ENCODE peak calls at places on chromosomes 13 and 19, in eight cellular contexts. N is kidney glomerular epithelial cell; U is GM23248; X is NCI-H774; L is fibroblast of the conjunctiva; O is stimulated activated CD8-positive, alpha-beta memory T cell treated with anti-CD3 and anti-CD28 coated beads, Interleukin-2, amount 100 ng/mL, for 48 hours; Q is fibroblast of mammary gland; W is activated T-cell treated with anti-CD3 and anti-CD28 coated beads, Interleukin-2, amount 50 U/mL, for 1 hour. A is an unnamed sample.

GRCh38 chr13:64529874-64530485 is 2700.2 kb downstream of the PCDH9 start:
- DNase-seq in N (peak), U (peak), X (no peak), L (no peak), O (no peak), Q (peak), W (no peak), A (no peak)

GRCh38 chr13:113126265-113127150 is 3.9 kb downstream of the F10 start:
- DNase-seq in N (no peak), U (no peak), X (no peak), L (no peak), O (no peak), Q (no peak), W (no peak), A (no peak)

GRCh38 chr13:44649118-44649455 is 73.0 kb upstream of the TSC22D1 start:
- DNase-seq in N (no peak), U (no peak), X (no peak), L (no peak), O (peak), Q (no peak), W (no peak), A (no peak)

GRCh38 chr13:33992891-33993336 is 175.0 kb downstream of the RFC3 start:
- DNase-seq in N (no peak), U (no peak), X (peak), L (no peak), O (no peak), Q (no peak), W (no peak), A (no peak)

GRCh38 chr13:27425151-27425917 is 915 bp downstream of the GTF3A start:
- DNase-seq in N (no peak), U (peak), X (no peak), L (no peak), O (no peak), Q (peak), W (no peak), A (no peak)

GRCh38 chr13:47932953-47933687 is 68.0 kb downstream of the SUCLA2 start:
- DNase-seq in N (no peak), U (no peak), X (peak), L (no peak), O (no peak), Q (no peak), W (no peak), A (no peak)

GRCh38 chr13:31627097-31627496 is 112.2 kb upstream of the RXFP2 start:
- DNase-seq in N (no peak), U (peak), X (no peak), L (no peak), O (no peak), Q (peak), W (no peak), A (no peak)

GRCh38 chr13:85601526-85601925 is 197.7 kb downstream of the SLITRK6 start:
- DNase-seq in N (no peak), U (no peak), X (no peak), L (no peak), O (no peak), Q (no peak), W (no peak), A (no peak)

GRCh38 chr13:89900104-89900760 is 1447.3 kb upstream of the MIR17HG start:
- DNase-seq in N (no peak), U (peak), X (no peak), L (no peak), O (no peak), Q (peak), W (no peak), A (no peak)

GRCh38 chr19:55685776-55686175 is 10.8 kb downstream of the EPN1 start:
- DNase-seq in N (no peak), U (no peak), X (no peak), L (no peak), O (no peak), Q (no peak), W (no peak), A (no peak)

GRCh38 chr13:49371943-49372636 is 71.8 kb downstream of the CAB39L start:
- DNase-seq in N (peak), U (no peak), X (no peak), L (no peak), O (no peak), Q (no peak), W (no peak), A (no peak)

A was measured in GM12892.